ENCODE peak calls at places on chromosomes 13 and 19, in four cellular contexts. One of them, this sample, is unnamed.

GRCh38 chr13:25862156-25862555 is 189.7 kb downstream of the SHISA2 start:
- DNase-seq in IMR-90: no peak
- DNase-seq in HepG2: no peak
- DNase-seq in K562: no peak
- DNase-seq in this sample: no peak

GRCh38 chr19:29260477-29261317 is 47.7 kb upstream of the UQCRFS1 start:
- DNase-seq in HepG2: peak
- DNase-seq in IMR-90: peak
- DNase-seq in K562: peak
- DNase-seq in this sample: peak

GRCh38 chr19:29680447-29680846 is 15.2 kb downstream of the PLEKHF1 start:
- DNase-seq in K562: no peak
- DNase-seq in IMR-90: no peak
- DNase-seq in HepG2: no peak
- DNase-seq in this sample: no peak

GRCh38 chr13:106114981-106115554 is 420.4 kb downstream of the EFNB2 start:
- DNase-seq in HepG2: no peak
- DNase-seq in K562: no peak
- DNase-seq in IMR-90: peak
- DNase-seq in this sample: no peak

GRCh38 chr19:13492128-13492527 is 14.2 kb downstream of the CACNA1A start:
- DNase-seq in HepG2: no peak
- DNase-seq in IMR-90: peak
- DNase-seq in K562: no peak
- DNase-seq in this sample: no peak

GRCh38 chr13:43021926-43022670 is 1.3 kb upstream of the DNAJC15 start:
- DNase-seq in HepG2: no peak
- DNase-seq in IMR-90: peak
- DNase-seq in K562: no peak
- DNase-seq in this sample: no peak

GRCh38 chr13:33963134-33963533 is 145.2 kb downstream of the RFC3 start:
- DNase-seq in HepG2: no peak
- DNase-seq in IMR-90: no peak
- DNase-seq in K562: no peak
- DNase-seq in this sample: no peak

GRCh38 chr19:18233224-18233825 is 7.1 kb upstream of the PDE4C start:
- DNase-seq in K562: peak
- DNase-seq in IMR-90: peak
- DNase-seq in HepG2: peak
- DNase-seq in this sample: peak

GRCh38 chr19:35585844-35586243 is at the start of gene PMIS2:
- DNase-seq in K562: peak
- DNase-seq in HepG2: no peak
- DNase-seq in IMR-90: no peak
- DNase-seq in this sample: peak

GRCh38 chr13:112981361-112981905 is 12.4 kb downstream of the MCF2L start:
- DNase-seq in K562: no peak
- DNase-seq in IMR-90: no peak
- DNase-seq in HepG2: no peak
- DNase-seq in this sample: no peak

GRCh38 chr19:3807131-3807480 is 20.9 kb upstream of the MATK start:
- DNase-seq in K562: no peak
- DNase-seq in HepG2: no peak
- DNase-seq in IMR-90: no peak
- DNase-seq in this sample: no peak

GRCh38 chr13:74596691-74597090 is 462.5 kb upstream of the KLF12 start:
- DNase-seq in IMR-90: no peak
- DNase-seq in HepG2: no peak
- DNase-seq in K562: no peak
- DNase-seq in this sample: no peak

GRCh38 chr13:59487883-59488282 is 675.8 kb downstream of the DIAPH3 start:
- DNase-seq in IMR-90: no peak
- DNase-seq in K562: no peak
- DNase-seq in HepG2: no peak
- DNase-seq in this sample: peak

GRCh38 chr13:76969488-76970365 is 21.4 kb downstream of the ACOD1 start:
- DNase-seq in IMR-90: no peak
- DNase-seq in K562: no peak
- DNase-seq in HepG2: no peak
- DNase-seq in this sample: no peak

GRCh38 chr19:35006342-35006998 is 6.3 kb downstream of the GRAMD1A start:
- DNase-seq in K562: no peak
- DNase-seq in HepG2: peak
- DNase-seq in IMR-90: peak
- DNase-seq in this sample: peak

GRCh38 chr19:8089664-8090601 is 37.4 kb downstream of the CCL25 start:
- DNase-seq in IMR-90: no peak
- DNase-seq in HepG2: no peak
- DNase-seq in K562: no peak
- DNase-seq in this sample: no peak
- TF ChIP-seq MAZ in IMR-90: no peak
- TF ChIP-seq MAZ in HepG2: no peak
- TF ChIP-seq MAZ in K562: no peak
- TF ChIP-seq MAZ in this sample: no peak

GRCh38 chr13:62123409-62123808 is 707.8 kb upstream of the PCDH20 start:
- DNase-seq in HepG2: no peak
- DNase-seq in K562: no peak
- DNase-seq in IMR-90: no peak
- DNase-seq in this sample: no peak
- TF ChIP-seq MAZ in HepG2: no peak
- TF ChIP-seq MAZ in K562: no peak
- TF ChIP-seq MAZ in IMR-90: no peak
- TF ChIP-seq MAZ in this sample: no peak

DNA sequence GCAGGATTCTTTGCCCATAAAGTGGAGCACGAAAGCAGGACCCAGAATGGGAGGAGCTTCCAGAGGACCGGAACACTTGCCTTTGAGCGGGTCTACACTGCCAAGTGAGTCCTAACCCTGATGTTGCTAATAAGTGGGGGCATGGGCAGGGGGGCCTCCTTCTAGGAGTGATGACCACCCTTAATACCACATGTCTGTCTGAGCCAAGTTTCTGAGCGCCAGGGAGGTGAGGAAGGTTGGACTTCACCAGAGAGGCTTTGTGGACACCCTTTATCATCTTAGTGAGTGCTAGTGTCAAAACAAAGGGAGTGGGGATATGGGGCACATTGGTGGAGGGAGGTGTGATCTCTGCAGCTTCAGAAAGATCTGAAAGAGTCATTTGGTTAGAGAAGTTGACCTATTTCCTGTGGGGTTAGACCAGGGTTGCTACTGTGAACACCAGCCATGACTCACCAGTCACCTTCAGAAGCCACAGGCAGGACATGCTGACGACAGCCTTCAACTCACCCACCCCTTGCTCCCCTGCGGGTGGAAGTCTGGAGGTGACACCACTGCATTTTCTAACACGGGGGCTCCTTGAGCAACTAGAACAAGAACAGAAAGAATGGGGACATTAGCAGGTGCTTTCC is 8.8 kb downstream of the ALOX5AP start:
- DNase-seq in HepG2: peak
- DNase-seq in IMR-90: peak
- DNase-seq in K562: peak
- DNase-seq in this sample: peak
- TF ChIP-seq MAZ in HepG2: no peak
- TF ChIP-seq MAZ in IMR-90: no peak
- TF ChIP-seq MAZ in K562: no peak
- TF ChIP-seq MAZ in this sample: no peak

GRCh38 chr19:460877-461609 is at the start of gene SHC2:
- DNase-seq in K562: no peak
- DNase-seq in IMR-90: no peak
- DNase-seq in HepG2: no peak
- DNase-seq in this sample: no peak
- TF ChIP-seq MAZ in K562: no peak
- TF ChIP-seq MAZ in IMR-90: peak
- TF ChIP-seq MAZ in HepG2: peak
- TF ChIP-seq MAZ in this sample: no peak

GRCh38 chr13:72656357-72656756 is 71.1 kb downstream of the MZT1 start:
- DNase-seq in K562: no peak
- DNase-seq in HepG2: no peak
- DNase-seq in IMR-90: no peak
- DNase-seq in this sample: no peak

GRCh38 chr13:72651196-72651595 is 76.2 kb downstream of the MZT1 start:
- DNase-seq in HepG2: peak
- DNase-seq in K562: no peak
- DNase-seq in IMR-90: no peak
- DNase-seq in this sample: no peak

GRCh38 chr13:72657379-72657778 is 70.0 kb downstream of the MZT1 start:
- DNase-seq in K562: no peak
- DNase-seq in IMR-90: no peak
- DNase-seq in HepG2: no peak
- DNase-seq in this sample: no peak

GRCh38 chr13:72648513-72649065 is 78.8 kb downstream of the MZT1 start:
- DNase-seq in K562: peak
- DNase-seq in HepG2: no peak
- DNase-seq in IMR-90: no peak
- DNase-seq in this sample: peak

GRCh38 chr13:72652681-72653080 is 74.7 kb downstream of the MZT1 start:
- DNase-seq in HepG2: no peak
- DNase-seq in K562: no peak
- DNase-seq in IMR-90: no peak
- DNase-seq in this sample: no peak
- TF ChIP-seq MAZ in HepG2: no peak
- TF ChIP-seq MAZ in K562: no peak
- TF ChIP-seq MAZ in IMR-90: no peak
- TF ChIP-seq MAZ in this sample: no peak

GRCh38 chr19:16227837-16228636 is 30.3 kb downstream of the AP1M1 start:
- DNase-seq in IMR-90: no peak
- DNase-seq in HepG2: no peak
- DNase-seq in K562: no peak
- DNase-seq in this sample: no peak
- TF ChIP-seq MAZ in IMR-90: no peak
- TF ChIP-seq MAZ in HepG2: no peak
- TF ChIP-seq MAZ in K562: no peak
- TF ChIP-seq MAZ in this sample: no peak